ENCODE peak calls at places on chromosomes 1 and 21, in five cellular contexts. B is neuronal stem cell, Q is mesenchymal stem cell, L is H1, A is IMR-90. S is an unnamed sample.

GRCh38 chr1:202014060-202014459 is 3.7 kb downstream of the ELF3 start:
- DNase-seq in B (no peak), Q (no peak), L (no peak), A (no peak), S (no peak)

GRCh38 chr1:43585596-43585995 is 54.9 kb downstream of the PTPRF start:
- DNase-seq in B (no peak), Q (no peak), L (no peak), A (no peak), S (no peak)

GRCh38 chr1:162732094-162732493 is 58.4 kb upstream of the HSD17B7 start:
- DNase-seq in B (no peak), Q (no peak), L (no peak), A (no peak), S (no peak)

GRCh38 chr1:205945056-205945455 is 1.8 kb upstream of the SLC26A9 start:
- DNase-seq in B (no peak), Q (no peak), L (no peak), A (no peak), S (no peak)

GRCh38 chr1:150829751-150830150 is 21.7 kb upstream of the CTSK start:
- DNase-seq in B (no peak), Q (no peak), L (no peak), A (no peak), S (peak)

GRCh38 chr1:17874231-17874630 is 119.1 kb downstream of the ACTL8 start:
- DNase-seq in B (no peak), Q (peak), L (no peak), A (peak), S (peak)

GRCh38 chr1:39816431-39817090 is 27.9 kb upstream of the BMP8B start:
- DNase-seq in B (peak), Q (peak), L (peak), A (peak), S (peak)

GRCh38 chr1:43319766-43320165 is 17.9 kb upstream of the MPL start:
- DNase-seq in B (no peak), Q (no peak), L (no peak), A (no peak), S (no peak)

GRCh38 chr1:245679796-245680195 is 525.0 kb downstream of the KIF26B start:
- DNase-seq in B (no peak), Q (no peak), L (no peak), A (no peak), S (no peak)

GRCh38 chr21:15367061-15367626 is 302.3 kb upstream of the NRIP1 start:
- DNase-seq in B (no peak), Q (no peak), L (peak), A (no peak), S (peak)

DNA sequence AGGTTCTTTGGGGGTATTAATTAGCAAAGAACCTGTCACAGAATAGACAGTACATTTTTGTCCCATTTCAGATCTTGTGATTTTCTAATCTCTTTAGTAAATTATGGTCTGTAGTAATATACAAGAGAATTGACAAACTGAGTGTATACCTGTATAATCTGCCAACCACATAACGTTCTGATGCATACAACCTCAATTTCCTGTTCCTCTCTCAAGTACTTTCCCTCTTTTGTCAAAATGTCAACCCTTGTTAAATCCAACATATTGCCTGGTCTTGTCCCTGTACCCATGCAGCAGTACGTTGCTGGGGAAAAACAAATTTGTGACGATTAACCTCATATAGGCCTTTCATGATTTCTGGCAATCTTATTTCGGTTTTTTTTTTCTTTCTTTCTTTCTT is 1.1 kb downstream of the ARV1 start:
- DNase-seq in B (no peak), Q (no peak), L (no peak), A (no peak), S (no peak)
- H3K4me3 ChIP-seq in B (no peak), Q (peak), L (peak), A (no peak), S (no peak)

GRCh38 chr1:243487036-243487648 is 231.3 kb downstream of the SDCCAG8 start:
- DNase-seq in B (no peak), Q (no peak), L (no peak), A (no peak), S (no peak)

GRCh38 chr1:243483084-243483845 is 227.4 kb downstream of the SDCCAG8 start:
- DNase-seq in B (peak), Q (no peak), L (no peak), A (no peak), S (no peak)

GRCh38 chr1:243483952-243484351 is 228.1 kb downstream of the SDCCAG8 start:
- DNase-seq in B (no peak), Q (no peak), L (no peak), A (no peak), S (no peak)

GRCh38 chr1:243481101-243481500 is 225.3 kb downstream of the SDCCAG8 start:
- DNase-seq in B (no peak), Q (no peak), L (no peak), A (no peak), S (no peak)

GRCh38 chr1:243482237-243483022 is 226.6 kb downstream of the SDCCAG8 start:
- DNase-seq in B (peak), Q (peak), L (no peak), A (peak), S (peak)
- H4K91ac ChIP-seq in B (no peak), Q (no peak), L (peak), A (no peak), S (no peak)

GRCh38 chr1:23599125-23599524 is 39.8 kb upstream of the ID3 start:
- DNase-seq in B (no peak), Q (no peak), L (no peak), A (no peak), S (no peak)

GRCh38 chr1:23600283-23600682 is 41.0 kb upstream of the ID3 start:
- DNase-seq in B (no peak), Q (no peak), L (no peak), A (no peak), S (peak)

GRCh38 chr1:23601968-23602876 is 42.9 kb upstream of the ID3 start:
- DNase-seq in B (no peak), Q (no peak), L (no peak), A (no peak), S (no peak)

GRCh38 chr1:23598424-23598823 is 39.1 kb upstream of the ID3 start:
- DNase-seq in B (peak), Q (no peak), L (peak), A (no peak), S (no peak)

GRCh38 chr1:23601104-23601967 is 42.0 kb upstream of the ID3 start:
- DNase-seq in B (no peak), Q (no peak), L (no peak), A (no peak), S (no peak)
- H3K4me3 ChIP-seq in B (no peak), Q (no peak), L (no peak), A (no peak), S (no peak)

GRCh38 chr21:39536835-39537234 is 75.9 kb upstream of the B3GALT5 start:
- DNase-seq in B (no peak), Q (no peak), L (no peak), A (no peak), S (no peak)

GRCh38 chr21:39542736-39543135 is 70.0 kb upstream of the B3GALT5 start:
- DNase-seq in B (no peak), Q (no peak), L (no peak), A (no peak), S (no peak)

GRCh38 chr21:39537571-39537970 is 75.2 kb upstream of the B3GALT5 start:
- DNase-seq in B (no peak), Q (no peak), L (peak), A (no peak), S (no peak)

GRCh38 chr21:39535646-39536437 is 76.9 kb upstream of the B3GALT5 start:
- DNase-seq in B (no peak), Q (no peak), L (no peak), A (no peak), S (no peak)

DNA sequence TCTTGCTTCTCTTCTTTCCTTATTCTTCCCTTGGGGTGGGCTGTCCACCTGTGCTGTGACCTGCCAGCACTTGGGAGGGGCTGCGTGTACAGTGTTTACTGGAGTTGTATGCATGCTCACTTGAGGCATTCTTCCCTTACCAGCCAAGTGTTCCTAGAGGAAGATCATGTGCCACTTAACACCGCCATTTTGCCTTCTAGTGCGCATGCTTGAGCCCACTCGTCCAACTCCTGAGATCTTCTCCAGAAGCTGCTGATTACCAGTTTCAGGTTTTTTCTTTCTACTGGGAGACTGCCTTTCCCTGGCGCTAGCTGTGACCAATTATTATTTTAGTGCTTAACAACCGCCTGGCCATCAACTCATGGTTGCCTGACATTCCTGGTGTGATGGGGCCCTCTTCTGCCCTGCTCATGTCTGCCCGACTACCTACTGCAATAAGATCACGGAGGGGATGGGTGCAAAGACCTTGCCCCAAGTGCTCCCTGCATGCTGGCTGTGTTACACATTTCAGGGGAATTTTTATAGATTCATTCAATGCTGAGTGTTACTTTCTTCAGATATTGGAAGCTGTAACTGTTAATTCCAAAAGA is 74.2 kb upstream of the B3GALT5 start:
- DNase-seq in B (no peak), Q (no peak), L (no peak), A (no peak), S (no peak)
- H4K91ac ChIP-seq in B (no peak), Q (no peak), L (peak), A (no peak), S (no peak)

GRCh38 chr1:154870734-154871133 is 653 bp upstream of the KCNN3 start:
- DNase-seq in B (no peak), Q (no peak), L (no peak), A (no peak), S (no peak)

GRCh38 chr1:154870117-154870571 is at the start of gene KCNN3:
- DNase-seq in B (peak), Q (peak), L (peak), A (peak), S (peak)

GRCh38 chr1:154871374-154871773 is 1.3 kb upstream of the KCNN3 start:
- DNase-seq in B (no peak), Q (no peak), L (no peak), A (no peak), S (no peak)

GRCh38 chr1:154867841-154868610 is 2.1 kb downstream of the KCNN3 start:
- DNase-seq in B (no peak), Q (no peak), L (no peak), A (no peak), S (no peak)

GRCh38 chr1:154869351-154870116 is 547 bp downstream of the KCNN3 start:
- DNase-seq in B (no peak), Q (peak), L (no peak), A (peak), S (no peak)
- H3K4me3 ChIP-seq in B (peak), Q (peak), L (peak), A (no peak), S (no peak)

GRCh38 chr1:32757213-32757895 is 54.8 kb upstream of the SYNC start:
- DNase-seq in B (no peak), Q (no peak), L (no peak), A (no peak), S (no peak)

GRCh38 chr1:32759997-32760623 is 57.0 kb downstream of the YARS1 start:
- DNase-seq in B (peak), Q (peak), L (peak), A (peak), S (peak)

GRCh38 chr1:32759521-32759980 is 57.0 kb upstream of the SYNC start:
- DNase-seq in B (no peak), Q (no peak), L (no peak), A (no peak), S (peak)

GRCh38 chr1:32758795-32759430 is 56.3 kb upstream of the SYNC start:
- DNase-seq in B (no peak), Q (no peak), L (no peak), A (no peak), S (no peak)

DNA sequence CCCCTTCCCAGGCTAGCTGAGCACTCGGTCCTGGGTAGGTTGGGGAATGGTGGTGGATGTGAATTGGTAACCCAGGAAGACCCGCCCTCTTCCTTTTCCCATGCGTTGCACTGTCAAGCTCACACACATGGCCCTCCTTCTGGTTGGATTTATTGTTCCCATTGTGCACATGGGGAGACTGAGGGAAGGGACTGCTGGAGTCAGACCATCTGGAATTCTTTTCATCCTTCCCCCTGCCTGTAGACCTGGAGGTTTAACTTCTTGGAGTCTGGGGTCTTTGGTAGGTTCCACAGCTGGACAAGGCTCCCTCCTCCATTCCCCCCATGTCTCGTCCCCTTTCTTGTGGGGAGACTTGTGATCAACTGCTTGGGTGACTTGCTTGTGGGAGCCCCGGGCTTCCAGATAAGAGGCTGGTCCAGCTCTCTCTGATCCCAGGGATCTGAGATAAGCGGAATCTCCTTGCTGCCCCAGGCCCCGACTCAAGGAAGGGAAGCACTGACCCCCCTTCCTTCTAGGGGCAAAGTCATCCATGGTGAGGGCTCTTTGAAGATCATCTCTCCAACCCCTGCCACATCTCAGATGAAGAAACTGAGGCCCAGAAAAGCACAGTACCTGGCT is 55.7 kb upstream of the SYNC start:
- DNase-seq in B (no peak), Q (no peak), L (no peak), A (no peak), S (no peak)
- H4K91ac ChIP-seq in B (no peak), Q (no peak), L (peak), A (no peak), S (no peak)

DNA sequence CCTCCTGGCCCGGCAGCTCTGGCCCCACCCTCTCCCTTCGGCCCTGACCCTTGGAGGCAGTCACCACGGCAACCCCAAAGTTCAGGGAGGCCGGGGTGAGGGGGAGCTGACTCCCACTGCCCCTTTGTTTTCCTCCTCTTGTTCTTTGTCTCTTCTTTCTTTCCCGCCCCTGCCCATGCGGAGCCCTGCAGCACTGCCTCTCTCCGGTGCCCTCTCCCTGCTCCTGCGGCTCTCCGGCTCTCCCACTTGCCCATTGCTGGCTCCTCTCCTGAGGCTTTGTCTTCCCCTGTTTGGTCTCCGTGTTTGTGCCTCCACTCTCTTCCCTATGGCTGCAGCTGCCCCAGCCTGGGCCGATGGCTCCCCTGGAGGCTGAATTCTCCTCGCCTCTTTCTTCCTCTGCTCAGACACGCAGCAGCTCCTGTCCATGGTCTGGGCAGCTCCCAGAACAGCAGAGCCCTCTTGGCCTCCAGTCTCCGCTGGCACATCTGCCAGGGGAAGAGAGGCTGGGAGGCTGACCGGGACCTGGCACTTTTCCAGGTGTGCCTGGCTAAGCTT is 5.8 kb downstream of the CELSR2 start:
- DNase-seq in B (peak), Q (no peak), L (no peak), A (no peak), S (no peak)
- H3K4me3 ChIP-seq in B (peak), Q (no peak), L (no peak), A (no peak), S (no peak)

S was measured in trophoblast cell.